ENCODE peak calls at places on chromosomes 11 and 22, in five cellular contexts. One of them, this sample, is unnamed.
A peak's percentile ranks its signal among the peaks of the same experiment; 100 is the strongest.

GRCh38 chr11:18352581-18352980 is 30.2 kb downstream of the GTF2H1 start:
- DNase-seq in ovary: no peak
- DNase-seq in Jurkat, Clone E6-1: no peak
- DNase-seq in germinal center: no peak
- DNase-seq in effector memory CD4-positive, alpha-beta T cell: no peak
- DNase-seq in this sample: no peak

GRCh38 chr22:33271390-33272161 is 213.4 kb upstream of the SYN3 start:
- DNase-seq in ovary: peak; percentile 61
- DNase-seq in Jurkat, Clone E6-1: no peak
- DNase-seq in germinal center: peak; percentile 68
- DNase-seq in effector memory CD4-positive, alpha-beta T cell: no peak
- DNase-seq in this sample: peak; percentile 85

GRCh38 chr22:44658371-44658953 is 43.5 kb upstream of the PRR5 start:
- DNase-seq in effector memory CD4-positive, alpha-beta T cell: no peak
- DNase-seq in ovary: peak; percentile 79
- DNase-seq in germinal center: no peak
- DNase-seq in Jurkat, Clone E6-1: no peak
- DNase-seq in this sample: peak; percentile 77

GRCh38 chr11:87970762-87971161 is 204.5 kb downstream of the RAB38 start:
- DNase-seq in ovary: no peak
- DNase-seq in effector memory CD4-positive, alpha-beta T cell: no peak
- DNase-seq in germinal center: no peak
- DNase-seq in Jurkat, Clone E6-1: no peak
- DNase-seq in this sample: no peak

GRCh38 chr22:50674127-50674493 is 1.5 kb downstream of the SHANK3 start:
- DNase-seq in Jurkat, Clone E6-1: no peak
- DNase-seq in ovary: no peak
- DNase-seq in effector memory CD4-positive, alpha-beta T cell: no peak
- DNase-seq in germinal center: peak; percentile 2
- DNase-seq in this sample: no peak

GRCh38 chr11:8056810-8057463 is 24.1 kb upstream of the TUB start:
- DNase-seq in ovary: peak; percentile 82
- DNase-seq in germinal center: no peak
- DNase-seq in Jurkat, Clone E6-1: no peak
- DNase-seq in effector memory CD4-positive, alpha-beta T cell: no peak
- DNase-seq in this sample: peak; percentile 66

GRCh38 chr11:96235725-96236124 is 107.3 kb downstream of the MAML2 start:
- DNase-seq in Jurkat, Clone E6-1: no peak
- DNase-seq in effector memory CD4-positive, alpha-beta T cell: no peak
- DNase-seq in ovary: no peak
- DNase-seq in germinal center: no peak
- DNase-seq in this sample: no peak

GRCh38 chr11:66080055-66080817 is 10.2 kb downstream of the PACS1 start:
- DNase-seq in effector memory CD4-positive, alpha-beta T cell: peak; percentile 59
- DNase-seq in ovary: no peak
- DNase-seq in germinal center: no peak
- DNase-seq in Jurkat, Clone E6-1: no peak
- DNase-seq in this sample: no peak

GRCh38 chr11:85114786-85115185 is 512.4 kb downstream of the DLG2 start:
- DNase-seq in germinal center: no peak
- DNase-seq in ovary: no peak
- DNase-seq in Jurkat, Clone E6-1: no peak
- DNase-seq in effector memory CD4-positive, alpha-beta T cell: no peak
- DNase-seq in this sample: no peak

GRCh38 chr11:118547132-118547531 is 16.1 kb downstream of the TMEM25 start:
- DNase-seq in effector memory CD4-positive, alpha-beta T cell: no peak
- DNase-seq in germinal center: no peak
- DNase-seq in Jurkat, Clone E6-1: no peak
- DNase-seq in ovary: no peak
- DNase-seq in this sample: no peak

GRCh38 chr11:7910389-7910788 is 20.7 kb downstream of the OR10A6 start:
- DNase-seq in germinal center: no peak
- DNase-seq in effector memory CD4-positive, alpha-beta T cell: no peak
- DNase-seq in Jurkat, Clone E6-1: no peak
- DNase-seq in ovary: no peak
- DNase-seq in this sample: no peak

GRCh38 chr11:34411786-34412185 is 26.9 kb upstream of the CAT start:
- DNase-seq in germinal center: no peak
- DNase-seq in Jurkat, Clone E6-1: no peak
- DNase-seq in effector memory CD4-positive, alpha-beta T cell: no peak
- DNase-seq in ovary: no peak
- DNase-seq in this sample: no peak

GRCh38 chr11:2385156-2386151 is 8.3 kb downstream of the CD81 start:
- DNase-seq in Jurkat, Clone E6-1: peak; percentile 75
- DNase-seq in germinal center: peak; percentile 74
- DNase-seq in effector memory CD4-positive, alpha-beta T cell: no peak
- DNase-seq in ovary: no peak
- DNase-seq in this sample: peak; percentile 48

GRCh38 chr11:47327025-47327424 is 25.5 kb downstream of the MYBPC3 start:
- DNase-seq in Jurkat, Clone E6-1: no peak
- DNase-seq in ovary: no peak
- DNase-seq in effector memory CD4-positive, alpha-beta T cell: no peak
- DNase-seq in germinal center: no peak
- DNase-seq in this sample: peak; percentile 66

GRCh38 chr11:85483861-85484260 is 143.3 kb downstream of the DLG2 start:
- DNase-seq in germinal center: no peak
- DNase-seq in ovary: no peak
- DNase-seq in effector memory CD4-positive, alpha-beta T cell: no peak
- DNase-seq in Jurkat, Clone E6-1: no peak
- DNase-seq in this sample: no peak

GRCh38 chr11:62245271-62245753 is 3.3 kb downstream of the SCGB1D2 start:
- DNase-seq in Jurkat, Clone E6-1: no peak
- DNase-seq in ovary: no peak
- DNase-seq in effector memory CD4-positive, alpha-beta T cell: no peak
- DNase-seq in germinal center: no peak
- DNase-seq in this sample: no peak

GRCh38 chr22:47092896-47093311 is 330.5 kb downstream of the TBC1D22A start:
- DNase-seq in Jurkat, Clone E6-1: no peak
- DNase-seq in ovary: no peak
- DNase-seq in effector memory CD4-positive, alpha-beta T cell: no peak
- DNase-seq in germinal center: no peak
- DNase-seq in this sample: no peak

GRCh38 chr11:27194976-27195375 is 154.4 kb downstream of the BBOX1 start:
- DNase-seq in ovary: no peak
- DNase-seq in germinal center: no peak
- DNase-seq in Jurkat, Clone E6-1: no peak
- DNase-seq in effector memory CD4-positive, alpha-beta T cell: no peak
- DNase-seq in this sample: no peak

GRCh38 chr11:4960877-4961276 is 5.4 kb upstream of the OR51A2 start:
- DNase-seq in Jurkat, Clone E6-1: no peak
- DNase-seq in effector memory CD4-positive, alpha-beta T cell: no peak
- DNase-seq in ovary: no peak
- DNase-seq in germinal center: no peak
- DNase-seq in this sample: no peak

GRCh38 chr22:17754233-17754925 is 19.9 kb downstream of the BID start:
- DNase-seq in ovary: peak; percentile 25
- DNase-seq in Jurkat, Clone E6-1: no peak
- DNase-seq in germinal center: no peak
- DNase-seq in effector memory CD4-positive, alpha-beta T cell: no peak
- DNase-seq in this sample: no peak

GRCh38 chr11:122673706-122674105 is 18.2 kb downstream of the UBASH3B start:
- DNase-seq in ovary: no peak
- DNase-seq in Jurkat, Clone E6-1: no peak
- DNase-seq in germinal center: no peak
- DNase-seq in effector memory CD4-positive, alpha-beta T cell: no peak
- DNase-seq in this sample: no peak

This sample was measured in right cardiac atrium.